ENCODE peak calls at places on chromosomes 6 and 20, in five cellular contexts. One of them, this sample, is unnamed.

GRCh38 chr6:165636415-165637048 is 26.5 kb downstream of the PDE10A start:
- DNase-seq in IMR-90: peak; percentile 64
- DNase-seq in OCI-LY7: no peak
- DNase-seq in colonic mucosa: no peak
- DNase-seq in epithelial cell of proximal tubule: no peak
- DNase-seq in this sample: peak; percentile 92

GRCh38 chr20:24164360-24164759 is 175.8 kb upstream of the GGTLC1 start:
- DNase-seq in epithelial cell of proximal tubule: no peak
- DNase-seq in IMR-90: no peak
- DNase-seq in OCI-LY7: peak; percentile 7
- DNase-seq in colonic mucosa: no peak
- DNase-seq in this sample: peak; percentile 41

GRCh38 chr6:73694711-73695411 is 1.1 kb upstream of the CD109 start:
- DNase-seq in OCI-LY7: no peak
- DNase-seq in IMR-90: peak; percentile 61
- DNase-seq in epithelial cell of proximal tubule: no peak
- DNase-seq in colonic mucosa: no peak
- DNase-seq in this sample: peak; percentile 57

GRCh38 chr6:20802596-20802995 is 268.3 kb downstream of the CDKAL1 start:
- DNase-seq in OCI-LY7: no peak
- DNase-seq in colonic mucosa: no peak
- DNase-seq in epithelial cell of proximal tubule: no peak
- DNase-seq in IMR-90: peak; percentile 19
- DNase-seq in this sample: peak; percentile 58

GRCh38 chr6:6474170-6474920 is 114.2 kb upstream of the LY86 start:
- DNase-seq in OCI-LY7: peak; percentile 70
- DNase-seq in IMR-90: no peak
- DNase-seq in epithelial cell of proximal tubule: no peak
- DNase-seq in colonic mucosa: no peak
- DNase-seq in this sample: no peak

GRCh38 chr6:16337280-16337975 is 99.0 kb downstream of the GMPR start:
- DNase-seq in OCI-LY7: no peak
- DNase-seq in epithelial cell of proximal tubule: no peak
- DNase-seq in colonic mucosa: peak; percentile 75
- DNase-seq in IMR-90: peak; percentile 93
- DNase-seq in this sample: peak; percentile 55

GRCh38 chr6:38143191-38144154 is 323.9 kb downstream of the ZFAND3 start:
- DNase-seq in OCI-LY7: no peak
- DNase-seq in epithelial cell of proximal tubule: no peak
- DNase-seq in colonic mucosa: no peak
- DNase-seq in IMR-90: no peak
- DNase-seq in this sample: no peak

GRCh38 chr6:141103246-141103645 is 1029.5 kb upstream of the GJE1 start:
- DNase-seq in colonic mucosa: no peak
- DNase-seq in OCI-LY7: no peak
- DNase-seq in epithelial cell of proximal tubule: peak; percentile 85
- DNase-seq in IMR-90: peak; percentile 59
- DNase-seq in this sample: peak; percentile 6

GRCh38 chr6:57255451-57256181 is 33.5 kb upstream of the RAB23 start:
- DNase-seq in IMR-90: no peak
- DNase-seq in colonic mucosa: no peak
- DNase-seq in epithelial cell of proximal tubule: no peak
- DNase-seq in OCI-LY7: no peak
- DNase-seq in this sample: no peak

GRCh38 chr6:89970072-89970471 is 75.8 kb downstream of the GJA10 start:
- DNase-seq in OCI-LY7: no peak
- DNase-seq in epithelial cell of proximal tubule: no peak
- DNase-seq in colonic mucosa: no peak
- DNase-seq in IMR-90: no peak
- DNase-seq in this sample: no peak

GRCh38 chr6:80640176-80640575 is 533.7 kb downstream of the BCKDHB start:
- DNase-seq in OCI-LY7: no peak
- DNase-seq in IMR-90: no peak
- DNase-seq in epithelial cell of proximal tubule: no peak
- DNase-seq in colonic mucosa: no peak
- DNase-seq in this sample: no peak

GRCh38 chr20:31833130-31833930 is 12.1 kb downstream of the FOXS1 start:
- DNase-seq in epithelial cell of proximal tubule: no peak
- DNase-seq in IMR-90: peak; percentile 20
- DNase-seq in OCI-LY7: peak; percentile 62
- DNase-seq in colonic mucosa: peak; percentile 58
- DNase-seq in this sample: peak; percentile 55

GRCh38 chr6:98824163-98824906 is 10.0 kb upstream of the POU3F2 start:
- DNase-seq in IMR-90: no peak
- DNase-seq in epithelial cell of proximal tubule: no peak
- DNase-seq in colonic mucosa: no peak
- DNase-seq in OCI-LY7: no peak
- DNase-seq in this sample: no peak

GRCh38 chr6:83511901-83512681 is at the start of gene PRSS35:
- DNase-seq in OCI-LY7: no peak
- DNase-seq in colonic mucosa: peak; percentile 57
- DNase-seq in IMR-90: peak; percentile 48
- DNase-seq in epithelial cell of proximal tubule: no peak
- DNase-seq in this sample: peak; percentile 60

GRCh38 chr6:32492351-32492750 is 37.7 kb downstream of the HLA-DRB5 start:
- DNase-seq in IMR-90: no peak
- DNase-seq in OCI-LY7: no peak
- DNase-seq in colonic mucosa: no peak
- DNase-seq in epithelial cell of proximal tubule: no peak
- DNase-seq in this sample: no peak

GRCh38 chr6:83038246-83038645 is 27.4 kb downstream of the UBE3D start:
- DNase-seq in IMR-90: no peak
- DNase-seq in OCI-LY7: no peak
- DNase-seq in colonic mucosa: no peak
- DNase-seq in epithelial cell of proximal tubule: no peak
- DNase-seq in this sample: no peak

GRCh38 chr6:3506195-3506594 is 49.3 kb upstream of the SLC22A23 start:
- DNase-seq in IMR-90: no peak
- DNase-seq in colonic mucosa: no peak
- DNase-seq in epithelial cell of proximal tubule: no peak
- DNase-seq in OCI-LY7: no peak
- DNase-seq in this sample: no peak

GRCh38 chr6:11242709-11243108 is 10.2 kb upstream of the NEDD9 start:
- DNase-seq in IMR-90: no peak
- DNase-seq in OCI-LY7: no peak
- DNase-seq in epithelial cell of proximal tubule: no peak
- DNase-seq in colonic mucosa: no peak
- DNase-seq in this sample: no peak

GRCh38 chr6:11244387-11245126 is 12.1 kb upstream of the NEDD9 start:
- DNase-seq in IMR-90: no peak
- DNase-seq in epithelial cell of proximal tubule: no peak
- DNase-seq in colonic mucosa: no peak
- DNase-seq in OCI-LY7: no peak
- DNase-seq in this sample: no peak

GRCh38 chr6:11243861-11244260 is 11.4 kb upstream of the NEDD9 start:
- DNase-seq in IMR-90: no peak
- DNase-seq in OCI-LY7: no peak
- DNase-seq in colonic mucosa: no peak
- DNase-seq in epithelial cell of proximal tubule: no peak
- DNase-seq in this sample: no peak

GRCh38 chr6:11241154-11241792 is 8.8 kb upstream of the NEDD9 start:
- DNase-seq in OCI-LY7: no peak
- DNase-seq in IMR-90: no peak
- DNase-seq in colonic mucosa: no peak
- DNase-seq in epithelial cell of proximal tubule: no peak
- DNase-seq in this sample: no peak

GRCh38 chr6:11241793-11242201 is 9.3 kb upstream of the NEDD9 start:
- DNase-seq in IMR-90: no peak
- DNase-seq in epithelial cell of proximal tubule: no peak
- DNase-seq in colonic mucosa: no peak
- DNase-seq in OCI-LY7: no peak
- DNase-seq in this sample: peak; percentile 64
- TF ChIP-seq CTCF in IMR-90: peak; percentile 29
- TF ChIP-seq CTCF in epithelial cell of proximal tubule: peak; percentile 92
- TF ChIP-seq CTCF in colonic mucosa: no peak
- TF ChIP-seq CTCF in OCI-LY7: no peak
- TF ChIP-seq CTCF in this sample: peak; percentile 79

GRCh38 chr20:63657260-63657936 is 714 bp upstream of the RTEL1 start:
- DNase-seq in IMR-90: no peak
- DNase-seq in OCI-LY7: no peak
- DNase-seq in colonic mucosa: no peak
- DNase-seq in epithelial cell of proximal tubule: no peak
- DNase-seq in this sample: no peak
- H3K4me3 ChIP-seq in IMR-90: peak overlapping the region; percentile 85
- H3K4me3 ChIP-seq in OCI-LY7: peak overlapping the region; percentile 94
- H3K4me3 ChIP-seq in colonic mucosa: peak overlapping the region; percentile 69
- H3K4me3 ChIP-seq in epithelial cell of proximal tubule: peak overlapping the region; percentile 75
- H3K4me3 ChIP-seq in this sample: peak overlapping the region; percentile 96

DNA sequence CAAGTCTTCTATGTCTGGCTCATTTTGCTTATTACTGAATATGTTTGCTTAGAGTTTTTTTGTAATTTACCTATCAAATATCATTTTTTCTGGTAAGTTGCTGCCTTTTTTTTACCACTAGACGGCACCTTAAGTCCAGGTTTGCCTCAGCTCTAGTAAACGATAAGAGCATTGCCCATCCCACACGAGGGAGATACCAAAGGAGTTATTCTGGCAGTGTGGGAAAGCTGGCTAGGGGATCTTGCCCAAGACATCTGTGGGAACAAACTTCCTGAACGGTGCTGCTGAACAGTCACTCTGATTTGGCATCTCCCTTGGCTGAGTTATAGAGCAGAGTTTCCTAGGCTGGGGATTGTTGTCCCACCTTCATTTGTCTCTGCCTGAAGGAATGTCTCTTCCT is 306.4 kb downstream of the COL12A1 start:
- DNase-seq in IMR-90: peak; percentile 64
- DNase-seq in colonic mucosa: no peak
- DNase-seq in epithelial cell of proximal tubule: no peak
- DNase-seq in OCI-LY7: no peak
- DNase-seq in this sample: peak; percentile 77
- TF ChIP-seq CTCF in IMR-90: peak; percentile 40
- TF ChIP-seq CTCF in colonic mucosa: no peak
- TF ChIP-seq CTCF in epithelial cell of proximal tubule: peak; percentile 54
- TF ChIP-seq CTCF in OCI-LY7: peak; percentile 32
- TF ChIP-seq CTCF in this sample: peak; percentile 57

GRCh38 chr6:27775796-27776184 is 136.4 kb downstream of the OR2B2 start:
- DNase-seq in epithelial cell of proximal tubule: no peak
- DNase-seq in OCI-LY7: no peak
- DNase-seq in colonic mucosa: peak; percentile 53
- DNase-seq in IMR-90: no peak
- DNase-seq in this sample: no peak
- H3K4me3 ChIP-seq in epithelial cell of proximal tubule: no peak overlapping the region
- H3K4me3 ChIP-seq in OCI-LY7: no peak overlapping the region
- H3K4me3 ChIP-seq in colonic mucosa: no peak overlapping the region
- H3K4me3 ChIP-seq in IMR-90: no peak overlapping the region
- H3K4me3 ChIP-seq in this sample: no peak overlapping the region

GRCh38 chr20:13953227-13953626 is 37.2 kb downstream of the SEL1L2 start:
- DNase-seq in epithelial cell of proximal tubule: no peak
- DNase-seq in colonic mucosa: no peak
- DNase-seq in OCI-LY7: no peak
- DNase-seq in IMR-90: no peak
- DNase-seq in this sample: no peak
- TF ChIP-seq CTCF in epithelial cell of proximal tubule: peak; percentile 18
- TF ChIP-seq CTCF in colonic mucosa: no peak
- TF ChIP-seq CTCF in OCI-LY7: peak; percentile 61
- TF ChIP-seq CTCF in IMR-90: no peak
- TF ChIP-seq CTCF in this sample: no peak

GRCh38 chr6:138570716-138571020 is 71.4 kb upstream of the NHSL1 start:
- DNase-seq in IMR-90: peak; percentile 17
- DNase-seq in colonic mucosa: no peak
- DNase-seq in OCI-LY7: no peak
- DNase-seq in epithelial cell of proximal tubule: no peak
- DNase-seq in this sample: no peak

GRCh38 chr6:138572200-138572875 is 73.0 kb upstream of the NHSL1 start:
- DNase-seq in IMR-90: peak; percentile 91
- DNase-seq in epithelial cell of proximal tubule: no peak
- DNase-seq in colonic mucosa: peak; percentile 81
- DNase-seq in OCI-LY7: no peak
- DNase-seq in this sample: peak; percentile 94

GRCh38 chr6:138572885-138573284 is 73.6 kb upstream of the NHSL1 start:
- DNase-seq in colonic mucosa: no peak
- DNase-seq in epithelial cell of proximal tubule: no peak
- DNase-seq in IMR-90: no peak
- DNase-seq in OCI-LY7: no peak
- DNase-seq in this sample: no peak

GRCh38 chr6:138571174-138571573 is 71.9 kb upstream of the NHSL1 start:
- DNase-seq in IMR-90: peak; percentile 26
- DNase-seq in colonic mucosa: no peak
- DNase-seq in OCI-LY7: no peak
- DNase-seq in epithelial cell of proximal tubule: no peak
- DNase-seq in this sample: no peak

DNA sequence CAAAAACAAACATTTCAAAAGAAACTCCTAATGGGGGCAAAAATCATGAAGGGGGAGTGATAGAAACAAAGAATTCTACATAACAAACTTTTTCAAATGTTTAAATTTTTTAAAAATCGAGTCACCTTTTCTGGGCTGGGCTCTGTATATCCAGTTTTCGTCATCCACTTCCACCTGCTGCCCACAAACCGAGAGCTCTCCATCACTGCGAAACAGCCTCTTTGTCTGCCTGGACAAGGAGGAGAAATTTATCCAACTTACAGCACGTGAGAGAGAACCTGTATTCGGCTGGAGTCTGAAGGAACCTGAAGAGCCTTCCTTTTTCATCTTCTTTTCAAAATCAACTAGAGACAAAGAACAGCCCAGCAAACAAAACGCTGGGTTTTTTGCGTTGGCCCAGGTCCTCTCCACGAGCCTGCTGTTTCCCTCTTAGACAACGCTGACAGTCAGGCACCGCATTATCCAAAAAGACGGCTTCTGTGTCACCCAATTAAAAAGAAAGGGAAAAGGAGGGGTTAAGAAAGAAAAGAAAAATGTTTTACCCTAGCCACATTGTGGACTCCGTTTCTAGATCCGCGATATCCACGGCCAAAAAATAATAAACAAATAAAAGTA is 72.4 kb upstream of the NHSL1 start:
- DNase-seq in epithelial cell of proximal tubule: no peak
- DNase-seq in OCI-LY7: no peak
- DNase-seq in IMR-90: peak; percentile 12
- DNase-seq in colonic mucosa: no peak
- DNase-seq in this sample: no peak
- H3K4me3 ChIP-seq in epithelial cell of proximal tubule: peak overlapping the region; percentile 59
- H3K4me3 ChIP-seq in OCI-LY7: no peak overlapping the region
- H3K4me3 ChIP-seq in IMR-90: peak overlapping the region; percentile 53
- H3K4me3 ChIP-seq in colonic mucosa: peak overlapping the region; percentile 26
- H3K4me3 ChIP-seq in this sample: peak overlapping the region; percentile 58

DNA sequence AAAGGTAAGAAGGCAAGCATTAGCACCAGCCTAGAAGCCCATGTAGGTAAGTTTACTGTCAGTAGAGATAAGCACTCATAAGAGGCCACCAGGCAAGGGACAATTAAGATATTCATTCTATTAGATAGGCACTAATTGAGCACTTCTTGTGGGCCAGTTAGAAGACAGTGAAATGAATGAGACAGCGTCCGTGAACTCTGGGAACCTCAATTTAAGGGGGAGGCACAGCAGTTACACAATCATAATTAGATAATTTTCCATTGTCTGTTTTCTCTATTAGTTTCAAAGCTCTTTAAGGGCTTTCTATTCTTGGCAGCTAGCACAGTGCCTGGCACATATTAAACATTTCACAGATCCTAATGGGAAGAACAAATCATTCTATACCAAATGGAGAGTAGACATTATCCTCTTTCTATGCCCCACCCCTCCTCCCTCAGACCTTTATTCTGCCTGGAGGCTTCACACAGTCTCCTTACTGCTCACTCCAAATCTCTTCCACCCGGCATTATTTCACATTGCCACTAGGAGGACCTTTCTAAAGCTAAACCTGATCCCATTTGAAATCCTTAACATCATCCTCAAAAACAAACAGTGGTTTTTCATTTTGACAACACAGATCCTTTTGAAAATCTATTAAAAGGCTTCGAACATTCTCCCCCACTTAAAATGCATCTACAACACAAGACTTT is 529.6 kb downstream of the ADGRB3 start:
- DNase-seq in colonic mucosa: no peak
- DNase-seq in OCI-LY7: no peak
- DNase-seq in epithelial cell of proximal tubule: no peak
- DNase-seq in IMR-90: no peak
- DNase-seq in this sample: peak; percentile 6
- TF ChIP-seq CTCF in colonic mucosa: no peak
- TF ChIP-seq CTCF in OCI-LY7: peak; percentile 44
- TF ChIP-seq CTCF in epithelial cell of proximal tubule: peak; percentile 50
- TF ChIP-seq CTCF in IMR-90: peak; percentile 6
- TF ChIP-seq CTCF in this sample: peak; percentile 35

This sample was measured in choroid plexus epithelial cell.